ENCODE peak calls at places on chromosomes 11 and 22, in four cellular contexts. C is K562, F is HepG2, O is GM12878. Z is an unnamed sample.

GRCh38 chr22:43880743-43881055 is 11.1 kb downstream of the PNPLA5 start:
- DNase-seq in C (no peak), F (no peak), O (no peak), Z (no peak)

GRCh38 chr11:118677977-118678376 is 1.5 kb downstream of the TREH start:
- DNase-seq in C (no peak), F (no peak), O (no peak), Z (no peak)

GRCh38 chr11:123457187-123457770 is 27.2 kb downstream of the GRAMD1B start:
- DNase-seq in C (no peak), F (no peak), O (no peak), Z (no peak)

GRCh38 chr11:5136246-5136645 is 1.9 kb downstream of the OR52A5 start:
- DNase-seq in C (no peak), F (no peak), O (no peak), Z (no peak)

GRCh38 chr22:23138584-23139469 is 3.0 kb downstream of the RSPH14 start:
- DNase-seq in C (no peak), F (no peak), O (no peak), Z (no peak)

GRCh38 chr11:94199367-94200130 is 70.9 kb downstream of the PANX1 start:
- DNase-seq in C (no peak), F (no peak), O (no peak), Z (no peak)

GRCh38 chr11:6259638-6260019 is at the start of gene CCKBR:
- DNase-seq in C (no peak), F (no peak), O (no peak), Z (no peak)

GRCh38 chr11:44286268-44286880 is 23.6 kb downstream of the ALX4 start:
- DNase-seq in C (peak), F (peak), O (peak), Z (no peak)

GRCh38 chr11:10931761-10932700 is 74.2 kb upstream of the ZBED5 start:
- DNase-seq in C (no peak), F (no peak), O (no peak), Z (peak)

GRCh38 chr11:92109476-92109875 is 115.1 kb upstream of the FAT3 start:
- DNase-seq in C (no peak), F (no peak), O (no peak), Z (no peak)

GRCh38 chr11:32331792-32332191 is 103.5 kb downstream of the WT1 start:
- DNase-seq in C (no peak), F (no peak), O (no peak), Z (no peak)

GRCh38 chr22:45731041-45731797 is 59.6 kb downstream of the ATXN10 start:
- DNase-seq in C (no peak), F (no peak), O (no peak), Z (no peak)

GRCh38 chr11:6233984-6234313 is 487 bp downstream of the FHIP1B start:
- DNase-seq in C (peak), F (no peak), O (no peak), Z (no peak)

GRCh38 chr22:44839721-44840120 is 87.3 kb downstream of the ARHGAP8 start:
- DNase-seq in C (no peak), F (no peak), O (no peak), Z (no peak)

GRCh38 chr11:44585421-44585820 is 20.0 kb downstream of the CD82 start:
- DNase-seq in C (no peak), F (no peak), O (no peak), Z (no peak)

GRCh38 chr22:49497266-49497665 is 330.4 kb downstream of the BRD1 start:
- DNase-seq in C (no peak), F (peak), O (no peak), Z (no peak)

GRCh38 chr22:48579035-48579914 is 1248.4 kb downstream of the BRD1 start:
- DNase-seq in C (no peak), F (peak), O (no peak), Z (no peak)

GRCh38 chr11:41316726-41317125 is 142.7 kb downstream of the LRRC4C start:
- DNase-seq in C (no peak), F (no peak), O (no peak), Z (no peak)

GRCh38 chr11:108961095-108961494 is 296.2 kb downstream of the DDX10 start:
- DNase-seq in C (no peak), F (no peak), O (no peak), Z (no peak)

GRCh38 chr11:119509969-119510401 is 87.0 kb upstream of the THY1 start:
- DNase-seq in C (peak), F (no peak), O (peak), Z (no peak)

GRCh38 chr11:131906963-131907362 is 536.5 kb downstream of the NTM start:
- DNase-seq in C (no peak), F (no peak), O (no peak), Z (no peak)

GRCh38 chr22:28799834-28800307 is 498 bp downstream of the XBP1 start:
- DNase-seq in C (peak), F (no peak), O (no peak), Z (no peak)

GRCh38 chr11:121300972-121301699 is 8.6 kb downstream of the SC5D start:
- DNase-seq in C (no peak), F (no peak), O (no peak), Z (no peak)

GRCh38 chr22:36238348-36239149 is 778 bp downstream of the APOL2 start:
- DNase-seq in C (peak), F (no peak), O (no peak), Z (no peak)

GRCh38 chr22:31585161-31585859 is 76.7 kb downstream of the PISD start:
- DNase-seq in C (peak), F (peak), O (no peak), Z (no peak)

GRCh38 chr11:19450282-19450681 is 209.5 kb upstream of the E2F8 start:
- DNase-seq in C (no peak), F (no peak), O (no peak), Z (no peak)
- TF ChIP-seq ATF2 in C (no peak), F (no peak), O (no peak), Z (no peak)

GRCh38 chr11:28596816-28597215 is 488.6 kb downstream of the METTL15 start:
- DNase-seq in C (no peak), F (no peak), O (no peak), Z (no peak)
- TF ChIP-seq GABPA in C (no peak), F (no peak), O (no peak), Z (no peak)

GRCh38 chr11:91078221-91078620 is 855.4 kb upstream of the CHORDC1 start:
- DNase-seq in C (no peak), F (no peak), O (no peak), Z (no peak)

GRCh38 chr11:91085985-91086384 is 863.1 kb upstream of the CHORDC1 start:
- DNase-seq in C (no peak), F (no peak), O (no peak), Z (no peak)

GRCh38 chr11:91081440-91082088 is 858.7 kb upstream of the CHORDC1 start:
- DNase-seq in C (no peak), F (no peak), O (no peak), Z (no peak)
- TF ChIP-seq ATF2 in C (no peak), F (no peak), O (no peak), Z (no peak)

GRCh38 chr22:30143265-30143664 is 63.0 kb downstream of the HORMAD2 start:
- DNase-seq in C (no peak), F (no peak), O (no peak), Z (no peak)

GRCh38 chr22:30144391-30144790 is 64.1 kb downstream of the HORMAD2 start:
- DNase-seq in C (peak), F (no peak), O (no peak), Z (no peak)

DNA sequence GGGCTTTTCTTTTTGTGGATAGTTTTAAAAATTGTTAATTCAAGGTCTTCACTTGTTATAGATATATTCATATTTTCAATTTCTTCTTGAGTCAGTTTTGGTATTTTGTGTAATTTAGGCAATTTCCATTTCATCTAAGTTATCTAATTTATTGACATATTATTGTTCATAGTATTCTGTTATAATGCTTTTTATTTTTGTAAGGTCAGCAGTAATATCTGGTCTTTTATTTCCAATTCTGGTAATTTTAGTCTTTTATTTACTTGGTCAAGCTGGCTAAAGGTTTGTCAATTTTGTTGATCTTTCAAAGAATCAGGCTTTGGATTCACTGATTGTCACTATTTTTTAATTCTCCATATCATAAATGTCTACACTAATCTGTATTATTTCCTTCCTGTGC is 60.1 kb downstream of the HORMAD2 start:
- DNase-seq in C (no peak), F (no peak), O (no peak), Z (no peak)
- TF ChIP-seq GABPA in C (no peak), F (no peak), O (no peak), Z (no peak)

GRCh38 chr11:9092846-9093778 is 1.7 kb upstream of the SCUBE2 start:
- DNase-seq in C (no peak), F (no peak), O (no peak), Z (no peak)

GRCh38 chr11:9090488-9091043 is 833 bp downstream of the SCUBE2 start:
- DNase-seq in C (no peak), F (no peak), O (no peak), Z (no peak)

GRCh38 chr11:9092085-9092484 is 686 bp upstream of the SCUBE2 start:
- DNase-seq in C (no peak), F (no peak), O (no peak), Z (no peak)

GRCh38 chr11:9089636-9090035 is 1.8 kb downstream of the SCUBE2 start:
- DNase-seq in C (no peak), F (no peak), O (no peak), Z (no peak)

GRCh38 chr11:9091044-9091936 is at the start of gene SCUBE2:
- DNase-seq in C (no peak), F (no peak), O (no peak), Z (no peak)
- TF ChIP-seq ATF2 in C (no peak), F (no peak), O (no peak), Z (no peak)

GRCh38 chr11:67375320-67376021 is 2.1 kb upstream of the CLCF1 start:
- DNase-seq in C (no peak), F (no peak), O (no peak), Z (peak)
- TF ChIP-seq GABPA in C (no peak), F (no peak), O (no peak), Z (no peak)

DNA sequence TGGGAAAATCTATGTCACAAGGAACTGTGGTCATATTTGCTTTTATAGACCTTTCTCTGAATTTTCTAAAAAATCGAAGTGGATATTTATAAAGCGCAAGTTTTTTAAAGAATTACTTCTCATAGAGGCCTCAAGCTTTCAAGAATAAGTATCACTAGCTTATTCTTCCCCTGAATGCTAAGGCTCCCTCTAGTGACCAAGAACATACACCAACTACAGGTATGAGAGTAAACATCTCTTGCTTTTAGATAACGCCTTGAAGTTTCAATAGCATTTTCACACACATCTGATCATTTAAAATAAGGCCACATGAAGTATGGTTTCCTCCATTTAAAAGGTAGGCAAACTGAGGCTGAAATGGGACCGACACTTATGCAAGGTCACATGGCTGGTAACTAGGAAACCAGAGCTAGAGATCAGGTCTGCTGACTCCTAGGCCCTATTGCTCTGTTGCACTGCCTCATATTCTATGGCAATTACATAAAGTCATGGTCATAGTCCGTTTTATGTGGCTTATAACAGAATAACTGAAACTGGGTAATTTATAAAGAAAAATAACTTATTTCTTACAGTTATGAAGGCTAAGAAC is 66.5 kb downstream of the CCDC34 start:
- DNase-seq in C (peak), F (peak), O (no peak), Z (no peak)
- TF ChIP-seq ATF2 in C (no peak), F (no peak), O (no peak), Z (no peak)

DNA sequence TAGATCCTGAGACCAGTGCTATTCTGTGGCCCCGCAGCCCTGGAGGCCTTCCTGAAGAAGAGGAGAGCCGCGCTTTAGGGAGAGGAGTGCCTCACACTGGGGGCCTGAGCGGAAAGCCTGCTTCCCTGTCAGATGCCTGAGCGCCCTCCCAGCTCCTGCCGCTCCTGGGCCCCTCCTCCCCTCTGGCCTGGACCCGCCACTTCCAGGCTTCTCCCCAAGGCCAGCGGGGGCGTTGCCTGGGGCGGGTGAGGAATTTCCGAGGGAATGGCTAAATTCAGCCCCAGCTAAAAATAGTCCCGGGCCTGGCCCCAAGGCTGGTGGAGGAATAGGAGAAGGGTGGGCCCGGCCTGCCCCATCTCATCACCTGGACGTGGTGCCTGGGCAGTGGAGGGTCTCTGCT is 15.4 kb downstream of the ARHGEF17 start:
- DNase-seq in C (no peak), F (peak), O (no peak), Z (peak)
- TF ChIP-seq GABPA in C (no peak), F (no peak), O (no peak), Z (peak)